ENCODE peak calls at places on chromosomes 4 and X, in seven cellular contexts. W is PC-3, F is IMR-90, I is psoas muscle, B is GM12865, S is brain microvascular endothelial cell, M is cardiac fibroblast. N is an unnamed sample.

GRCh38 chr4:16196482-16197393 is 29.5 kb downstream of the TAPT1 start:
- DNase-seq in B (no peak), W (peak; percentile 86), F (peak; percentile 65), I (no peak), S (peak; percentile 63), M (peak; percentile 82), N (no peak)

GRCh38 chrX:70134116-70134477 is 850 bp downstream of the IGBP1 start:
- DNase-seq in I (no peak), W (peak; percentile 32), B (no peak), F (peak; percentile 34), S (no peak), M (peak; percentile 14), N (no peak)

GRCh38 chrX:54386314-54386713 is 28.5 kb upstream of the WNK3 start:
- DNase-seq in S (peak; percentile 5), B (no peak), M (peak; percentile 2), F (peak; percentile 25), I (no peak), W (peak; percentile 14), N (no peak)

GRCh38 chr4:78784255-78784654 is 8.1 kb downstream of the BMP2K start:
- DNase-seq in I (no peak), B (no peak), M (peak; percentile 63), S (peak; percentile 28), F (peak; percentile 90), W (no peak), N (peak; percentile 30)

GRCh38 chr4:16125571-16126445 is 42.0 kb upstream of the PROM1 start:
- DNase-seq in W (no peak), S (no peak), I (no peak), F (no peak), M (no peak), B (no peak), N (no peak)

GRCh38 chr4:38717604-38718003 is 53.6 kb downstream of the KLF3 start:
- DNase-seq in F (peak; percentile 31), M (peak; percentile 49), S (no peak), W (no peak), B (no peak), I (no peak), N (no peak)

GRCh38 chr4:96097693-96098092 is 257.8 kb downstream of the PDHA2 start:
- DNase-seq in I (no peak), F (no peak), W (no peak), S (no peak), M (no peak), B (no peak), N (no peak)

GRCh38 chrX:22629105-22629725 is 356.5 kb downstream of the CBLL2 start:
- DNase-seq in W (peak; percentile 64), S (peak; percentile 64), M (peak; percentile 50), I (no peak), B (no peak), F (peak; percentile 74), N (peak; percentile 7)

GRCh38 chr4:173346074-173346473 is 11.9 kb upstream of the HMGB2 start:
- DNase-seq in M (peak; percentile 38), B (no peak), S (peak; percentile 32), F (peak; percentile 47), I (no peak), W (peak; percentile 79), N (no peak)

GRCh38 chr4:120922390-120923200 is at the start of gene PRDM5:
- DNase-seq in I (peak; percentile 72), M (peak; percentile 53), S (peak; percentile 16), W (peak; percentile 21), F (peak; percentile 40), B (no peak), N (no peak)

GRCh38 chrX:150694738-150695410 is 1.7 kb downstream of the MTMR1 start:
- DNase-seq in S (no peak), M (no peak), F (no peak), I (no peak), B (peak; percentile 29), W (no peak), N (no peak)

GRCh38 chrX:5726246-5726645 is 502.4 kb downstream of the NLGN4X start:
- DNase-seq in F (no peak), W (peak; percentile 35), I (no peak), M (no peak), S (no peak), B (no peak), N (no peak)

GRCh38 chr4:52979821-52980590 is 117.9 kb downstream of the RASL11B start:
- DNase-seq in S (no peak), B (no peak), W (peak; percentile 12), F (no peak), I (no peak), M (no peak), N (no peak)

GRCh38 chr4:45347056-45347455 is 620.7 kb upstream of the GNPDA2 start:
- DNase-seq in M (no peak), W (no peak), I (no peak), B (no peak), S (no peak), F (no peak), N (no peak)

GRCh38 chrX:51461053-51462050 is 35.0 kb downstream of the NUDT11 start:
- DNase-seq in W (peak; percentile 40), B (peak; percentile 36), M (peak; percentile 52), S (peak; percentile 48), F (peak; percentile 42), I (no peak), N (no peak)

GRCh38 chr4:183808102-183808466 is 97.0 kb upstream of the STOX2 start:
- DNase-seq in S (no peak), F (no peak), M (no peak), B (no peak), I (no peak), W (no peak), N (no peak)

GRCh38 chr4:59994118-59994517 is 1206.0 kb upstream of the ADGRL3 start:
- DNase-seq in I (no peak), S (no peak), F (no peak), B (peak; percentile 1), W (no peak), M (no peak), N (no peak)

GRCh38 chr4:143251348-143251747 is 66.6 kb downstream of the USP38 start:
- DNase-seq in B (no peak), I (no peak), S (no peak), F (no peak), M (no peak), W (no peak), N (no peak)

GRCh38 chrX:42615161-42615563 is 162.8 kb downstream of the PPP1R2C start:
- DNase-seq in W (peak; percentile 19), F (no peak), S (no peak), M (no peak), I (no peak), B (peak; percentile 46), N (peak; percentile 5)

GRCh38 chr4:87848622-87849351 is 16.0 kb downstream of the MEPE start:
- DNase-seq in W (peak; percentile 55), F (peak; percentile 56), B (peak; percentile 63), S (peak; percentile 71), I (no peak), M (peak; percentile 84), N (no peak)

GRCh38 chr4:145722561-145722960 is 42.6 kb downstream of the C4orf51 start:
- DNase-seq in I (no peak), F (no peak), B (no peak), W (no peak), S (no peak), M (no peak), N (no peak)

DNA sequence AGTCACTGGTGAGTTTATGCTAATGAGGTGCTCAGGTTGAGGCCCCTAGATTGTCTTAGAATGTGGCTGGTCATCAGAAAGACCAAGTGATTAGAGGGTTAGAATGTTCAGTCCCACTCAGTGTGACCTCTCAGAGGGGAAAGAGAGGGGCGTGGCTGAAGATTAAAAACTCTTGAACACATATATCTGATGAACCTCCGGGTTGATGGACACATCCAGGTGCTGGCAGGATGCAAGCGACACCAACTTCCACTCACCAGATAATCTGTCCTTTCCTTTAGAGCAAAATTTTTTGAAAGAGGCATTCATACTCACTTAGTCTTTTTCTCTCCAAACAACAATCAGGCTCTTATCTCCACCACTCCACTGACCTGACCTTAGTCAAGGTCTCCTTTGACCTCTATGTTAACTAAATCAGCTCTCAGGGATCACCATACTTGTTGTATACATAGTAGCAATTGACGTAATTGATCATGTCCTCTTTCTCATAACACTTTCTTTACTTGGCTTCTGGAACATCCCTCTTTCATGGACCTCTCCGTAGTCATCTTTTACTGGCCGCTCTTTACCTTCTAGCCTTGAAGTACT is 14.2 kb downstream of the FAM47E start:
- DNase-seq in M (no peak), F (no peak), S (no peak), I (no peak), B (no peak), W (no peak), N (no peak)
- TF ChIP-seq CTCF in M (no peak), F (no peak), S (no peak), I (no peak), B (no peak), W (no peak), N (no peak)

GRCh38 chr4:138003248-138003647 is 238.9 kb downstream of the SLC7A11 start:
- DNase-seq in W (no peak), B (peak; percentile 53), S (no peak), M (peak; percentile 18), I (no peak), F (peak; percentile 51), N (no peak)

GRCh38 chr4:138005486-138005885 is 236.7 kb downstream of the SLC7A11 start:
- DNase-seq in B (no peak), W (no peak), I (no peak), M (no peak), F (no peak), S (no peak), N (no peak)

GRCh38 chr4:138010639-138011038 is 231.5 kb downstream of the SLC7A11 start:
- DNase-seq in I (no peak), F (no peak), W (no peak), B (peak; percentile 15), S (no peak), M (no peak), N (no peak)

DNA sequence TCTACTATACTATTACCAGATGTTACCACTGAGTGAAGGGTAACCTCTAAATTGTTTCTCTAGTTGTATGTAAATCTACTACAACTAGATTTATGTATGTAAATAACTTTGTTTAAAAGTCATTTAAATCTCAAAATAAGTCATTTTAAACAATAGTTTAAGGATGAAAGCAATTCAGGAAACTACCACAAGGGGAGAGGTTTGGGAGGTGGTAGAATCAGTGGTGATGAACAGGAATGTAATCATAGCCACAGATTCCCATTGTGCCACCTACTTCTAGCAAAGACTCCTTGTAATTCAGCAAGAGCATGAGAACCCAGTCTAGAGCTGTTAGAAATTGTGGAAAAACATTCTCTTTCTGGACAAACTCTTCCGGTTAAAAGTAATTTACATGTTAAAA is 234.6 kb downstream of the SLC7A11 start:
- DNase-seq in B (no peak), S (no peak), F (no peak), I (no peak), W (peak; percentile 45), M (peak; percentile 32), N (no peak)
- TF ChIP-seq CTCF in B (no peak), S (peak; percentile 52), F (peak; percentile 18), I (no peak), W (peak; percentile 56), M (peak; percentile 58), N (peak; percentile 40)

GRCh38 chr4:6574747-6575502 is at the start of gene MAN2B2:
- DNase-seq in S (peak; percentile 57), M (peak; percentile 63), W (peak; percentile 77), I (peak; percentile 93), F (peak; percentile 63), B (peak; percentile 80), N (no peak)
- TF ChIP-seq CTCF in S (no peak), M (no peak), W (no peak), I (no peak), F (peak; percentile 7), B (no peak), N (no peak)

DNA sequence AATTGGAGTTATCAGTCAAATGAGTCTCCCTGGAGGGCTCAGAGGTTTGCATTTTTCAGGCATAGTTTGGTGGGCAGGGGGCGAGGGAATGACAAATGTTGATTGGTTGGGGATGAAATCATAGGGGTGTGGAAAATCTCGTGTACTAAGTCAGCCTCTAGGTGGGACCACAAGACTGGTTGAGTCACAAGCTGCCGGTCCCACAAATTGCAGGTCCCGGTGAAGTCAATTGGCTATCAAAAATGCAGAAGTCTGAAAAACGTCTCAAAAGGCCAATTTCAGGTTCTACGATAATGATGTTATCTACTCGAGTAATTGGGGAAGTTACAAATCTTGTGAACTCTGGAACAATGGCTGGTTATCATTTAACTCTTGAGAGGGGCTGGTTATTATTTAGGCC is 98.8 kb upstream of the DHX15 start:
- DNase-seq in I (no peak), F (no peak), M (no peak), B (no peak), S (no peak), W (no peak), N (no peak)
- TF ChIP-seq CTCF in I (no peak), F (no peak), M (no peak), B (no peak), S (peak; percentile 16), W (no peak), N (no peak)